ENCODE peak calls at places on chromosomes 7 and 10, in nine cellular contexts. One of them, this sample, is unnamed.

GRCh38 chr7:35802649-35803048 is 1.8 kb downstream of the SEPTIN7 start:
- DNase-seq in hepatic stellate cell: no peak
- DNase-seq in GM23338: no peak
- DNase-seq in fibroblast of the conjunctiva: no peak
- DNase-seq in testis: no peak
- DNase-seq in epithelial cell of esophagus: no peak
- DNase-seq in OCI-M1: peak
- DNase-seq in psoas muscle: no peak
- DNase-seq in WERI-Rb-1: no peak
- DNase-seq in this sample: no peak

GRCh38 chr7:103341466-103341865 is 3.1 kb downstream of the DNAJC2 start:
- DNase-seq in fibroblast of the conjunctiva: no peak
- DNase-seq in WERI-Rb-1: no peak
- DNase-seq in psoas muscle: no peak
- DNase-seq in testis: no peak
- DNase-seq in hepatic stellate cell: no peak
- DNase-seq in OCI-M1: no peak
- DNase-seq in GM23338: no peak
- DNase-seq in epithelial cell of esophagus: no peak
- DNase-seq in this sample: no peak

GRCh38 chr7:19177269-19177668 is 32.0 kb upstream of the FERD3L start:
- DNase-seq in hepatic stellate cell: no peak
- DNase-seq in GM23338: no peak
- DNase-seq in WERI-Rb-1: no peak
- DNase-seq in testis: no peak
- DNase-seq in epithelial cell of esophagus: peak
- DNase-seq in psoas muscle: no peak
- DNase-seq in fibroblast of the conjunctiva: no peak
- DNase-seq in OCI-M1: peak
- DNase-seq in this sample: no peak

GRCh38 chr7:50304158-50304910 is at the start of gene IKZF1:
- DNase-seq in OCI-M1: peak
- DNase-seq in epithelial cell of esophagus: peak
- DNase-seq in fibroblast of the conjunctiva: no peak
- DNase-seq in psoas muscle: peak
- DNase-seq in WERI-Rb-1: peak
- DNase-seq in GM23338: peak
- DNase-seq in hepatic stellate cell: no peak
- DNase-seq in testis: peak
- DNase-seq in this sample: peak

GRCh38 chr10:65581426-65582026 is 1344.3 kb upstream of the LRRTM3 start:
- DNase-seq in epithelial cell of esophagus: no peak
- DNase-seq in OCI-M1: peak
- DNase-seq in testis: no peak
- DNase-seq in hepatic stellate cell: no peak
- DNase-seq in psoas muscle: no peak
- DNase-seq in GM23338: peak
- DNase-seq in WERI-Rb-1: no peak
- DNase-seq in fibroblast of the conjunctiva: no peak
- DNase-seq in this sample: no peak

GRCh38 chr7:30914611-30915601 is 3.3 kb downstream of the AQP1 start:
- DNase-seq in OCI-M1: peak
- DNase-seq in epithelial cell of esophagus: no peak
- DNase-seq in psoas muscle: peak
- DNase-seq in testis: no peak
- DNase-seq in hepatic stellate cell: peak
- DNase-seq in WERI-Rb-1: no peak
- DNase-seq in GM23338: no peak
- DNase-seq in fibroblast of the conjunctiva: peak
- DNase-seq in this sample: no peak

GRCh38 chr7:141742229-141742628 is 4.1 kb downstream of the SSBP1 start:
- DNase-seq in psoas muscle: no peak
- DNase-seq in OCI-M1: no peak
- DNase-seq in epithelial cell of esophagus: no peak
- DNase-seq in fibroblast of the conjunctiva: no peak
- DNase-seq in testis: no peak
- DNase-seq in hepatic stellate cell: no peak
- DNase-seq in WERI-Rb-1: no peak
- DNase-seq in GM23338: no peak
- DNase-seq in this sample: no peak

GRCh38 chr7:29657856-29658255 is 94.2 kb downstream of the PRR15 start:
- DNase-seq in GM23338: no peak
- DNase-seq in OCI-M1: no peak
- DNase-seq in psoas muscle: no peak
- DNase-seq in WERI-Rb-1: no peak
- DNase-seq in hepatic stellate cell: no peak
- DNase-seq in epithelial cell of esophagus: no peak
- DNase-seq in fibroblast of the conjunctiva: no peak
- DNase-seq in testis: no peak
- DNase-seq in this sample: no peak

GRCh38 chr10:113558336-113558735 is 5.5 kb downstream of the HABP2 start:
- DNase-seq in WERI-Rb-1: peak
- DNase-seq in psoas muscle: no peak
- DNase-seq in OCI-M1: no peak
- DNase-seq in hepatic stellate cell: no peak
- DNase-seq in fibroblast of the conjunctiva: no peak
- DNase-seq in epithelial cell of esophagus: no peak
- DNase-seq in GM23338: peak
- DNase-seq in testis: no peak
- DNase-seq in this sample: no peak

GRCh38 chr10:102726274-102726673 is 11.8 kb downstream of the SFXN2 start:
- DNase-seq in testis: no peak
- DNase-seq in WERI-Rb-1: no peak
- DNase-seq in GM23338: no peak
- DNase-seq in fibroblast of the conjunctiva: no peak
- DNase-seq in hepatic stellate cell: no peak
- DNase-seq in OCI-M1: no peak
- DNase-seq in psoas muscle: peak
- DNase-seq in epithelial cell of esophagus: no peak
- DNase-seq in this sample: no peak

GRCh38 chr10:124448696-124449169 is 1.1 kb downstream of the NKX1-2 start:
- DNase-seq in fibroblast of the conjunctiva: no peak
- DNase-seq in OCI-M1: no peak
- DNase-seq in psoas muscle: no peak
- DNase-seq in testis: no peak
- DNase-seq in GM23338: peak
- DNase-seq in epithelial cell of esophagus: no peak
- DNase-seq in hepatic stellate cell: no peak
- DNase-seq in WERI-Rb-1: no peak
- DNase-seq in this sample: no peak

GRCh38 chr10:97686301-97686961 is 610 bp downstream of the AVPI1 start:
- DNase-seq in testis: no peak
- DNase-seq in hepatic stellate cell: no peak
- DNase-seq in WERI-Rb-1: no peak
- DNase-seq in GM23338: no peak
- DNase-seq in epithelial cell of esophagus: no peak
- DNase-seq in fibroblast of the conjunctiva: no peak
- DNase-seq in OCI-M1: peak
- DNase-seq in psoas muscle: no peak
- DNase-seq in this sample: no peak

GRCh38 chr7:17965600-17965999 is 25.3 kb upstream of the SNX13 start:
- DNase-seq in GM23338: no peak
- DNase-seq in epithelial cell of esophagus: peak
- DNase-seq in WERI-Rb-1: no peak
- DNase-seq in testis: no peak
- DNase-seq in psoas muscle: no peak
- DNase-seq in hepatic stellate cell: peak
- DNase-seq in OCI-M1: no peak
- DNase-seq in fibroblast of the conjunctiva: no peak
- DNase-seq in this sample: no peak

GRCh38 chr10:131817866-131818509 is 82.8 kb upstream of the PPP2R2D start:
- DNase-seq in testis: peak
- DNase-seq in epithelial cell of esophagus: no peak
- DNase-seq in GM23338: no peak
- DNase-seq in fibroblast of the conjunctiva: no peak
- DNase-seq in OCI-M1: no peak
- DNase-seq in psoas muscle: no peak
- DNase-seq in hepatic stellate cell: no peak
- DNase-seq in WERI-Rb-1: no peak
- DNase-seq in this sample: peak

GRCh38 chr7:41374150-41374848 is 328.6 kb downstream of the INHBA start:
- DNase-seq in WERI-Rb-1: no peak
- DNase-seq in hepatic stellate cell: no peak
- DNase-seq in GM23338: no peak
- DNase-seq in epithelial cell of esophagus: no peak
- DNase-seq in psoas muscle: no peak
- DNase-seq in fibroblast of the conjunctiva: no peak
- DNase-seq in testis: no peak
- DNase-seq in OCI-M1: no peak
- DNase-seq in this sample: no peak

GRCh38 chr10:8063128-8063908 is 8.8 kb downstream of the GATA3 start:
- DNase-seq in psoas muscle: no peak
- DNase-seq in fibroblast of the conjunctiva: no peak
- DNase-seq in epithelial cell of esophagus: no peak
- DNase-seq in OCI-M1: no peak
- DNase-seq in WERI-Rb-1: no peak
- DNase-seq in testis: no peak
- DNase-seq in GM23338: peak
- DNase-seq in hepatic stellate cell: no peak
- DNase-seq in this sample: no peak

GRCh38 chr7:128833148-128833938 is 3.1 kb downstream of the FLNC start:
- DNase-seq in WERI-Rb-1: peak
- DNase-seq in hepatic stellate cell: peak
- DNase-seq in fibroblast of the conjunctiva: peak
- DNase-seq in testis: peak
- DNase-seq in OCI-M1: peak
- DNase-seq in epithelial cell of esophagus: peak
- DNase-seq in psoas muscle: peak
- DNase-seq in GM23338: peak
- DNase-seq in this sample: peak

GRCh38 chr7:155298288-155298833 is 683 bp downstream of the INSIG1 start:
- DNase-seq in WERI-Rb-1: no peak
- DNase-seq in hepatic stellate cell: peak
- DNase-seq in psoas muscle: peak
- DNase-seq in OCI-M1: no peak
- DNase-seq in epithelial cell of esophagus: no peak
- DNase-seq in testis: no peak
- DNase-seq in fibroblast of the conjunctiva: no peak
- DNase-seq in GM23338: peak
- DNase-seq in this sample: no peak

GRCh38 chr10:71985542-71986250 is 21.5 kb downstream of the CHST3 start:
- DNase-seq in GM23338: no peak
- DNase-seq in OCI-M1: no peak
- DNase-seq in hepatic stellate cell: peak
- DNase-seq in testis: no peak
- DNase-seq in fibroblast of the conjunctiva: peak
- DNase-seq in epithelial cell of esophagus: no peak
- DNase-seq in psoas muscle: no peak
- DNase-seq in WERI-Rb-1: no peak
- DNase-seq in this sample: peak

GRCh38 chr7:145698526-145699262 is 417.9 kb upstream of the CNTNAP2 start:
- DNase-seq in GM23338: no peak
- DNase-seq in psoas muscle: no peak
- DNase-seq in WERI-Rb-1: no peak
- DNase-seq in fibroblast of the conjunctiva: no peak
- DNase-seq in epithelial cell of esophagus: peak
- DNase-seq in testis: no peak
- DNase-seq in OCI-M1: no peak
- DNase-seq in hepatic stellate cell: no peak
- DNase-seq in this sample: no peak

GRCh38 chr10:110681023-110681681 is 37.0 kb downstream of the RBM20 start:
- DNase-seq in fibroblast of the conjunctiva: no peak
- DNase-seq in epithelial cell of esophagus: peak
- DNase-seq in hepatic stellate cell: peak
- DNase-seq in WERI-Rb-1: peak
- DNase-seq in GM23338: peak
- DNase-seq in psoas muscle: peak
- DNase-seq in testis: peak
- DNase-seq in OCI-M1: peak
- DNase-seq in this sample: peak

GRCh38 chr7:16754869-16755317 is 1.3 kb downstream of the TSPAN13 start:
- DNase-seq in GM23338: no peak
- DNase-seq in testis: no peak
- DNase-seq in hepatic stellate cell: no peak
- DNase-seq in epithelial cell of esophagus: peak
- DNase-seq in fibroblast of the conjunctiva: no peak
- DNase-seq in WERI-Rb-1: peak
- DNase-seq in OCI-M1: peak
- DNase-seq in psoas muscle: no peak
- DNase-seq in this sample: no peak

GRCh38 chr10:103739039-103739764 is 116.2 kb downstream of the SH3PXD2A start:
- DNase-seq in testis: peak
- DNase-seq in hepatic stellate cell: peak
- DNase-seq in OCI-M1: no peak
- DNase-seq in epithelial cell of esophagus: peak
- DNase-seq in psoas muscle: peak
- DNase-seq in fibroblast of the conjunctiva: peak
- DNase-seq in WERI-Rb-1: peak
- DNase-seq in GM23338: peak
- DNase-seq in this sample: no peak

GRCh38 chr10:131722525-131723264 is 178.1 kb upstream of the PPP2R2D start:
- DNase-seq in OCI-M1: no peak
- DNase-seq in GM23338: no peak
- DNase-seq in fibroblast of the conjunctiva: no peak
- DNase-seq in testis: no peak
- DNase-seq in epithelial cell of esophagus: no peak
- DNase-seq in psoas muscle: no peak
- DNase-seq in hepatic stellate cell: no peak
- DNase-seq in WERI-Rb-1: no peak
- DNase-seq in this sample: no peak

This sample was measured in Right ventricle myocardium superior.